ENCODE peak calls at places on chromosomes 12 and 14, in five cellular contexts. U, H, A, I and B are unnamed samples.

GRCh38 chr12:123761841-123762714 is at the start of gene DNAH10:
- DNase-seq in H (peak), I (no peak), U (peak), A (peak), B (peak)

GRCh38 chr14:68704736-68705720 is 87.8 kb downstream of the ZFP36L1 start:
- DNase-seq in U (no peak), I (peak), A (no peak), H (no peak), B (peak)

GRCh38 chr12:131856366-131857097 is 28.3 kb downstream of the MMP17 start:
- DNase-seq in H (no peak), A (no peak), U (no peak), I (peak), B (no peak)

GRCh38 chr12:57521475-57522018 is 1.1 kb upstream of the MBD6 start:
- DNase-seq in A (no peak), U (peak), I (peak), H (peak), B (peak)

GRCh38 chr14:97878727-97879126 is 1081.5 kb downstream of the VRK1 start:
- DNase-seq in U (peak), A (no peak), I (peak), H (no peak), B (no peak)

GRCh38 chr12:105825141-105825540 is 313.6 kb downstream of the NUAK1 start:
- DNase-seq in U (no peak), A (no peak), I (no peak), H (no peak), B (no peak)

GRCh38 chr12:46562625-46563228 is 190.2 kb upstream of the SLC38A2 start:
- DNase-seq in A (no peak), I (no peak), U (no peak), H (peak), B (peak)

GRCh38 chr12:11810160-11810559 is 160.7 kb downstream of the ETV6 start:
- DNase-seq in I (no peak), H (no peak), A (no peak), U (no peak), B (no peak)

GRCh38 chr14:36300337-36300736 is 20.1 kb downstream of the MBIP start:
- DNase-seq in A (no peak), I (no peak), H (peak), U (no peak), B (peak)

GRCh38 chr14:34449819-34450541 is 12.1 kb downstream of the SPTSSA start:
- DNase-seq in H (no peak), U (no peak), I (no peak), A (no peak), B (no peak)

GRCh38 chr12:6494968-6495367 is 1.1 kb downstream of the NCAPD2 start:
- DNase-seq in U (no peak), I (no peak), A (no peak), H (peak), B (no peak)

GRCh38 chr14:102524026-102524450 is 14.5 kb upstream of the ANKRD9 start:
- DNase-seq in I (peak), H (no peak), U (no peak), A (no peak), B (no peak)

GRCh38 chr12:12072064-12072760 is 1.5 kb downstream of the BCL2L14 start:
- DNase-seq in H (no peak), U (peak), I (no peak), A (peak), B (no peak)